ENCODE peak calls at places on chromosomes 5 and 9, in six cellular contexts. C is PC-3, P is neural progenitor cell, I is HCT116, E is MM.1S, F is SK-N-SH. T is an unnamed sample.

GRCh38 chr5:92409131-92409530 is 1026.0 kb upstream of the ARRDC3 start:
- DNase-seq in I (no peak), E (no peak), C (peak; percentile 4), P (no peak), F (no peak), T (peak; percentile 68)

GRCh38 chr9:79883073-79883645 is 311.4 kb downstream of the TLE4 start:
- DNase-seq in F (no peak), P (no peak), I (no peak), C (no peak), E (no peak), T (no peak)

GRCh38 chr9:28774433-28775029 is 1201.2 kb upstream of the C9orf72 start:
- DNase-seq in E (peak; percentile 51), C (peak; percentile 64), I (peak; percentile 22), F (peak; percentile 34), P (peak; percentile 32), T (peak; percentile 12)

GRCh38 chr5:124755565-124755964 is 9.1 kb upstream of the ZNF608 start:
- DNase-seq in F (peak; percentile 73), E (no peak), C (no peak), P (no peak), I (no peak), T (peak; percentile 15)

GRCh38 chr5:146048994-146049703 is 56.2 kb downstream of the PLAC8L1 start:
- DNase-seq in P (peak; percentile 76), C (peak; percentile 92), I (peak; percentile 48), E (peak; percentile 62), F (peak; percentile 74), T (peak; percentile 79)

GRCh38 chr9:122118343-122119165 is 25.4 kb upstream of the TTLL11 start:
- DNase-seq in P (no peak), E (no peak), F (no peak), C (no peak), I (no peak), T (no peak)

GRCh38 chr9:127801955-127802575 is 617 bp upstream of the FPGS start:
- DNase-seq in C (no peak), E (no peak), F (no peak), P (no peak), I (no peak), T (peak; percentile 39)

GRCh38 chr9:134864821-134865190 is 15.8 kb upstream of the FCN2 start:
- DNase-seq in F (no peak), I (no peak), C (no peak), P (no peak), E (no peak), T (no peak)

GRCh38 chr5:30413540-30413939 is 779.9 kb upstream of the CDH6 start:
- DNase-seq in F (no peak), P (no peak), I (no peak), C (peak; percentile 22), E (no peak), T (no peak)

GRCh38 chr5:1479581-1480188 is 34.4 kb upstream of the SLC6A3 start:
- DNase-seq in E (no peak), P (peak; percentile 64), I (no peak), F (peak; percentile 87), C (peak; percentile 35), T (peak; percentile 77)

GRCh38 chr5:178152491-178153444 is 917 bp downstream of the NHP2 start:
- DNase-seq in F (no peak), E (no peak), P (peak; percentile 55), C (no peak), I (no peak), T (peak; percentile 17)

GRCh38 chr5:181121675-181122561 is 9.1 kb downstream of the OR2V1 start:
- DNase-seq in P (no peak), C (no peak), F (peak; percentile 30), I (no peak), E (no peak), T (no peak)

GRCh38 chr9:116212986-116213672 is 59.5 kb downstream of the PAPPA start:
- DNase-seq in P (no peak), I (no peak), C (no peak), E (no peak), F (no peak), T (no peak)

GRCh38 chr9:80650964-80651555 is 1038.3 kb downstream of the TLE1 start:
- DNase-seq in F (no peak), I (no peak), E (no peak), C (peak; percentile 22), P (no peak), T (no peak)

GRCh38 chr5:55187370-55187769 is 14.4 kb upstream of the CDC20B start:
- DNase-seq in P (peak; percentile 8), F (no peak), I (peak; percentile 57), E (peak; percentile 32), C (peak; percentile 44), T (peak; percentile 10)

GRCh38 chr9:38059233-38059936 is 9.6 kb downstream of the SHB start:
- DNase-seq in P (no peak), E (no peak), I (no peak), C (no peak), F (no peak), T (peak; percentile 41)

GRCh38 chr5:28012538-28012937 is 974.2 kb upstream of the CDH9 start:
- DNase-seq in I (no peak), F (no peak), C (no peak), P (no peak), E (peak; percentile 40), T (peak; percentile 0)

GRCh38 chr5:55308254-55308836 is 556 bp downstream of the MTREX start:
- DNase-seq in I (no peak), P (no peak), F (peak; percentile 33), E (peak; percentile 33), C (no peak), T (peak; percentile 63)

GRCh38 chr5:6950250-6950649 is 237.0 kb downstream of the TENT4A start:
- DNase-seq in F (no peak), C (peak; percentile 63), E (no peak), P (no peak), I (no peak), T (peak; percentile 48)

GRCh38 chr5:124544366-124545055 is 201.9 kb downstream of the ZNF608 start:
- DNase-seq in F (no peak), P (no peak), I (peak; percentile 4), E (no peak), C (peak; percentile 4), T (peak; percentile 32)

DNA sequence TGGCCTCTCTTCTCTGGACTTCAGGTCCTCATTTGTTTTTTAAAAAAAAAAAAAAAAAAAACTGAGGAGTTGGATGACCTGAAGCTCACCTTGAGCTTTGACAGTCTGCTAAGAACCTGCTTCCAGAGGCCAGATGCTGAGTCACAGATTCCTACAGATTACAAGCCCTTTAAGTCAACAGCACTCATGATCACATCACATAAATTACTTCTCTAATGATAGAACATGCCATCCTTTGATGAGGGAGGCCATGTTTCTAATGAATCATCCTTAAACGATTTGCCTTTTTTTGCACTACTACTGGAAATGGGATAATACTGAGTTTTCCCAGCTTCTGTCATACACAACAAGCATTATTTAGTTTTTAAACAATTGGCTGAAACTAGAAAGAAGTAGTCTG is 34.2 kb upstream of the MYOT start:
- DNase-seq in I (peak; percentile 92), P (no peak), F (no peak), C (peak; percentile 90), E (no peak), T (peak; percentile 70)
- TF ChIP-seq EZH2phosphoT487 in I (no peak), P (no peak), F (no peak), C (no peak), E (no peak), T (peak; percentile 81)

DNA sequence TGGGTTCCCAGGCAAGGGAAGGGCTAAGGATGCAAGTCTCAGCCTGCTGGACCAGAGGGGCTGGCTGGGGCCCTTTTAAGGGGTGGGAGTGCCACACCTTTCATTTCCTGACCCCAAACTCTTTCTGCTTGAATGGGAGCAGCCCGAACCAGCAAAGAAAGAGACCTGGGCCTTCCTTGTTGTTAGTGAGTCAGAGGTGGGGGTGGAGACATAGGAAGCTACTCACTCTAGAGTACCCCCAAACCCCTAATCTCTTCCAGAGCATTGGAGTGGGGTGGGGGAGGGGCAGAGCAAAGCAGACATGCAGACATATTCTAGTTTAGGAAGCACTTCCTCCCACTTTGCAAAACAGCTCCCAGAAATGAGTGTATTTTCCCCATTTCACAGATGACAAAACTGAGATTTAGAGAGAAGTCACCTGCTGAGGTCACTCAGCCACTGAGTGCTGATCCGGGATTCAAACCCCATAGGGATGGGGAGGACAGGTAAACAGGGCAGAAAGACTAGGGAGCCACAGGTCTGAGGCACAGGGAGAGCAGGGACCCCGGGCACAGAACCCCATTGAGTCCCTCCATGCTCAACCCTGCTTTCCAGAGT is 6.0 kb upstream of the AQP3 start:
- DNase-seq in I (no peak), P (no peak), F (no peak), C (no peak), E (no peak), T (no peak)
- H3K9ac ChIP-seq in I (peak overlapping the region; percentile 36), P (no peak overlapping the region), F (peak overlapping the region; percentile 14), C (peak overlapping the region; percentile 5), E (peak overlapping the region; percentile 35), T (no peak overlapping the region)

DNA sequence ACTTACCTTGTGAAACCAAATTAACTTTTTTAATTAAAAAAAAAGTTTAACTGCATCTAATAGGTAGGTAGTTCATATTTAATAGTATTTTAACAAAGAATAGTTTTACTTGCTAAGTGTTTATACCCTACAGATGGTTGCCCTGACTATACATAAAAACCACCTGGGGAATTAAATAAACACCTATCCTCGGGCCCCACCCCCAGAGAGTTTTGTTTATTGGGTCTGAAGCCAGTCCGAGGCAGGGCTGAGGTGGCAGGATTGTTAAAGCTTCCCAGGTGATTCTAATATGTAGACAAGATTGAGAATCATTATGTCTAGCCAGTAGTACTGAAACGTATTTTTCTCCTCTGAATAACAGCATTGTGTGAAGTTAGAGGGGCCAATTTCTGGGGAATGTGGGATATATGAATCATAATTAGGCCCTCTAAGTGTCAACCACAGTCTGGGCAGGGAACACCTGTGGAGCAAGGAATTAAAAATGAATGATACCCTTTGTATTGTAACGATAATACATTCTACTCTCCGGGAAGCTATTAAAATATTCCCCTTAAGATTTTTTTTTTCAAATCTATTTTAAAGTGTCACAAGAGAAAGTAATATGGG is 5.6 kb upstream of the PAM start:
- DNase-seq in I (peak; percentile 56), F (no peak), E (no peak), P (no peak), C (no peak), T (no peak)
- TF ChIP-seq EZH2phosphoT487 in I (no peak), F (no peak), E (no peak), P (no peak), C (no peak), T (no peak)

GRCh38 chr5:151741678-151742423 is 16.6 kb downstream of the ATOX1 start:
- DNase-seq in P (no peak), C (peak; percentile 89), E (no peak), F (no peak), I (no peak), T (peak; percentile 86)

GRCh38 chr5:151739939-151740335 is 18.5 kb downstream of the ATOX1 start:
- DNase-seq in F (peak; percentile 55), E (no peak), I (no peak), C (peak; percentile 58), P (peak; percentile 13), T (peak; percentile 94)

GRCh38 chr5:151740336-151740942 is 18.0 kb downstream of the ATOX1 start:
- DNase-seq in I (no peak), P (peak; percentile 77), F (peak; percentile 70), E (peak; percentile 75), C (peak; percentile 76), T (peak; percentile 98)

GRCh38 chr5:151739395-151739794 is 19.0 kb downstream of the ATOX1 start:
- DNase-seq in I (no peak), E (no peak), C (no peak), P (no peak), F (peak; percentile 47), T (peak; percentile 42)

DNA sequence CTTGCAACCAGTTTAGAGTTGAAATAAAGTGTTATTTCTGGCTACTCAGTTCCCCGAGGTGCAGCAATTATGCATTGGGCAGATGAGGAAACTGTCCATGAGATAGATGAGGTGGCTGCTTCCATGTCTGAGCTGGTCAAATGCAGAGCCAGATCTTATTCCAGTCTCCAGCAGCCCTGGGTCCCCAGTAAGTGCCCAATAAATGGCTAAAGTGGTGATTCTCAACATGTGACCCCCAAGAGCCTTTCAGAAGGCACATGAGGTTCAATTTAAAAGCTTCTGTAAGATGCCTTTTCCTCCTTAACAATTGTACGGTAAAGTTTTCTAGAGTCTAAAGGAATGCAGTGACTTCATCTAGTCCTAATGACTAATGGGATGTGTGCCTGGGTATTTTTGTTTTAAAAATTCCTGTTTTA is 17.5 kb downstream of the ATOX1 start:
- DNase-seq in F (no peak), E (no peak), C (peak; percentile 59), I (no peak), P (no peak), T (peak; percentile 87)
- H3K9ac ChIP-seq in F (peak overlapping the region; percentile 82), E (no peak overlapping the region), C (no peak overlapping the region), I (peak overlapping the region; percentile 53), P (no peak overlapping the region), T (peak overlapping the region; percentile 90)